ENCODE peak calls at places on chromosome 10, in ten cellular contexts. T, V, B, C, M, G, I, E, P and U are unnamed samples.

GRCh38 chr10:28721318-28721717 is 44.0 kb downstream of the BAMBI start:
- DNase-seq in P (no peak), G (no peak), V (no peak), M (no peak), E (no peak), C (no peak), I (no peak), T (no peak), B (no peak), U (no peak)

GRCh38 chr10:77532068-77532467 is 105.5 kb downstream of the KCNMA1 start:
- DNase-seq in M (no peak), G (no peak), C (no peak), B (peak), P (no peak), T (no peak), V (no peak), E (no peak), I (no peak), U (no peak)

GRCh38 chr10:30862486-30862885 is 169.2 kb downstream of the ZNF438 start:
- DNase-seq in M (no peak), C (no peak), I (no peak), G (no peak), V (no peak), T (no peak), E (no peak), B (peak), P (no peak), U (no peak)

GRCh38 chr10:8279598-8279997 is 225.1 kb downstream of the GATA3 start:
- DNase-seq in T (no peak), C (no peak), G (no peak), B (peak), I (no peak), E (no peak), M (no peak), V (no peak), P (no peak), U (no peak)

GRCh38 chr10:78443900-78444571 is 410.4 kb downstream of the RPS24 start:
- DNase-seq in V (no peak), I (no peak), P (no peak), C (no peak), G (no peak), B (no peak), M (no peak), E (no peak), T (no peak), U (no peak)

GRCh38 chr10:44186821-44187220 is 198.1 kb downstream of the CXCL12 start:
- DNase-seq in G (no peak), M (no peak), B (no peak), P (no peak), V (no peak), E (no peak), C (no peak), I (no peak), T (no peak), U (no peak)

GRCh38 chr10:26881600-26882331 is 21.0 kb upstream of the ABI1 start:
- DNase-seq in E (no peak), B (peak), V (no peak), P (no peak), I (peak), T (peak), M (peak), C (peak), G (no peak), U (peak)

GRCh38 chr10:5903563-5903962 is 13.5 kb downstream of the FBH1 start:
- DNase-seq in I (no peak), V (no peak), B (no peak), E (no peak), G (no peak), T (no peak), M (no peak), C (no peak), P (no peak), U (no peak)

GRCh38 chr10:79347226-79347893 is at the start of gene PPIF:
- DNase-seq in B (peak), E (peak), M (peak), V (peak), P (peak), T (peak), G (peak), I (peak), C (peak), U (peak)

GRCh38 chr10:103648951-103649532 is 155.5 kb downstream of the NEURL1 start:
- DNase-seq in M (no peak), G (no peak), C (no peak), P (no peak), E (no peak), B (peak), T (no peak), V (no peak), I (no peak), U (no peak)

GRCh38 chr10:117462424-117462792 is 80.1 kb upstream of the EMX2 start:
- DNase-seq in B (no peak), M (no peak), G (no peak), C (no peak), E (no peak), V (no peak), T (no peak), P (no peak), I (no peak), U (no peak)

GRCh38 chr10:14244801-14245211 is 85.9 kb downstream of the FRMD4A start:
- DNase-seq in M (no peak), E (no peak), G (no peak), C (no peak), P (no peak), V (no peak), B (peak), T (no peak), I (no peak), U (no peak)

GRCh38 chr10:86149264-86149663 is 217.3 kb downstream of the GRID1 start:
- DNase-seq in V (no peak), P (no peak), I (no peak), G (no peak), M (no peak), B (no peak), C (no peak), E (no peak), T (no peak), U (no peak)

GRCh38 chr10:71368639-71369038 is 28.1 kb upstream of the CDH23 start:
- DNase-seq in V (no peak), B (no peak), I (no peak), G (no peak), P (no peak), E (no peak), M (no peak), C (no peak), T (no peak), U (no peak)

GRCh38 chr10:78921906-78922305 is 146.9 kb upstream of the ZMIZ1 start:
- DNase-seq in V (no peak), T (no peak), E (no peak), P (no peak), M (no peak), I (no peak), G (no peak), B (no peak), C (no peak), U (no peak)

GRCh38 chr10:122159159-122159970 is 111.7 kb upstream of the BTBD16 start:
- DNase-seq in P (no peak), M (no peak), B (peak), G (no peak), C (no peak), V (no peak), I (no peak), E (no peak), T (no peak), U (no peak)

GRCh38 chr10:70535451-70535850 is 56.9 kb downstream of the PALD1 start:
- DNase-seq in C (no peak), I (no peak), E (no peak), G (no peak), T (no peak), B (no peak), V (no peak), P (no peak), M (no peak), U (no peak)

GRCh38 chr10:81728692-81729091 is 146.3 kb upstream of the NRG3 start:
- DNase-seq in T (no peak), G (no peak), C (no peak), V (no peak), M (no peak), B (no peak), I (no peak), E (no peak), P (no peak), U (no peak)

GRCh38 chr10:101906586-101907183 is 63.1 kb upstream of the KCNIP2 start:
- DNase-seq in G (no peak), T (no peak), P (no peak), M (no peak), B (no peak), V (no peak), I (no peak), C (no peak), E (no peak), U (no peak)

GRCh38 chr10:76285012-76285411 is 853.6 kb downstream of the LRMDA start:
- DNase-seq in C (no peak), T (no peak), I (no peak), M (no peak), V (no peak), P (no peak), E (no peak), B (peak), G (no peak), U (no peak)

GRCh38 chr10:101096378-101096777 is 34.6 kb downstream of the KAZALD1 start:
- DNase-seq in G (no peak), C (no peak), E (no peak), P (no peak), B (no peak), V (no peak), M (no peak), I (no peak), T (no peak), U (no peak)

GRCh38 chr10:89942217-89942616 is 240.8 kb downstream of the KIF20B start:
- DNase-seq in B (no peak), C (no peak), G (no peak), I (no peak), M (no peak), T (no peak), P (no peak), E (no peak), V (no peak), U (no peak)

GRCh38 chr10:100759331-100759730 is 13.9 kb downstream of the PAX2 start:
- DNase-seq in V (no peak), C (no peak), E (no peak), P (no peak), T (no peak), G (no peak), B (no peak), M (no peak), I (no peak), U (no peak)

GRCh38 chr10:19209319-19209718 is 160.7 kb downstream of the MALRD1 start:
- DNase-seq in V (no peak), T (no peak), E (no peak), I (no peak), M (no peak), C (no peak), G (no peak), P (no peak), B (no peak), U (no peak)

GRCh38 chr10:131081386-131081785 is 230.1 kb downstream of the TCERG1L start:
- DNase-seq in M (no peak), I (no peak), E (peak), B (no peak), V (no peak), T (no peak), C (no peak), G (no peak), P (no peak), U (no peak)

GRCh38 chr10:112907893-112908292 is 42.2 kb upstream of the TCF7L2 start:
- DNase-seq in P (no peak), M (no peak), G (no peak), V (no peak), C (no peak), I (no peak), B (peak), E (no peak), T (no peak), U (no peak)

GRCh38 chr10:76626406-76626805 is 1011.2 kb downstream of the KCNMA1 start:
- DNase-seq in I (no peak), V (no peak), G (no peak), E (no peak), P (no peak), C (no peak), T (no peak), B (no peak), M (no peak), U (no peak)

GRCh38 chr10:114367041-114367675 is 37.1 kb downstream of the AFAP1L2 start:
- DNase-seq in B (no peak), V (no peak), I (no peak), G (no peak), P (no peak), M (no peak), T (no peak), C (no peak), E (no peak), U (no peak)

GRCh38 chr10:120963053-120963533 is 111.9 kb downstream of the WDR11 start:
- DNase-seq in M (no peak), C (no peak), B (no peak), G (no peak), I (no peak), P (no peak), T (peak), E (no peak), V (no peak), U (no peak)

GRCh38 chr10:102604379-102604960 is 39.8 kb upstream of the TRIM8 start:
- DNase-seq in I (no peak), T (no peak), V (no peak), B (peak), P (no peak), C (no peak), G (no peak), M (no peak), E (no peak), U (no peak)